ENCODE peak calls at places on chromosomes 6 and 20, in five cellular contexts. W, J, X, D and M are unnamed samples.

GRCh38 chr20:38331814-38332213 is 14.5 kb upstream of the LBP start:
- DNase-seq in W (no peak), J (no peak), X (no peak), D (no peak), M (no peak)

GRCh38 chr20:7841291-7841966 is 98.8 kb downstream of the HAO1 start:
- DNase-seq in W (peak), J (peak), X (no peak), D (no peak), M (no peak)

GRCh38 chr6:161254126-161254753 is 19.6 kb downstream of the AGPAT4 start:
- DNase-seq in W (peak), J (peak), X (no peak), D (no peak), M (no peak)

GRCh38 chr6:100657678-100658330 is 193.1 kb upstream of the SIM1 start:
- DNase-seq in W (peak), J (peak), X (no peak), D (no peak), M (no peak)

GRCh38 chr20:19449051-19449450 is 236.6 kb downstream of the SLC24A3 start:
- DNase-seq in W (no peak), J (peak), X (no peak), D (peak), M (no peak)

GRCh38 chr20:45905505-45906079 is 6.4 kb downstream of the PLTP start:
- DNase-seq in W (peak), J (peak), X (no peak), D (no peak), M (no peak)

GRCh38 chr20:58829531-58829941 is 21.2 kb downstream of the GNAS-AS1 start:
- DNase-seq in W (peak), J (peak), X (peak), D (peak), M (no peak)

GRCh38 chr6:49325901-49326300 is 137.2 kb downstream of the MMUT start:
- DNase-seq in W (no peak), J (no peak), X (no peak), D (no peak), M (no peak)

GRCh38 chr20:60469829-60470228 is 511.6 kb downstream of the CDH26 start:
- DNase-seq in W (no peak), J (no peak), X (no peak), D (no peak), M (no peak)

GRCh38 chr20:63243604-63244247 is 8.0 kb downstream of the BIRC7 start:
- DNase-seq in W (no peak), J (no peak), X (no peak), D (no peak), M (no peak)

GRCh38 chr6:99013661-99014458 is 66.1 kb upstream of the FBXL4 start:
- DNase-seq in W (peak), J (peak), X (no peak), D (no peak), M (no peak)

GRCh38 chr6:36592221-36592655 is 1.9 kb upstream of the SRSF3 start:
- DNase-seq in W (no peak), J (no peak), X (no peak), D (no peak), M (no peak)

GRCh38 chr20:32036716-32037355 is 15.2 kb upstream of the HCK start:
- DNase-seq in W (peak), J (peak), X (no peak), D (no peak), M (no peak)